ENCODE peak calls at places on chromosomes 16 and 17, in eight cellular contexts. One of them, this sample, is unnamed.

GRCh38 chr16:66741131-66741900 is 10.1 kb downstream of the DYNC1LI2 start:
- DNase-seq in skeletal muscle cell: peak
- DNase-seq in BJ: peak
- DNase-seq in GM06990: no peak
- DNase-seq in small intestine: peak
- DNase-seq in GM23248: peak
- DNase-seq in CD8-positive, alpha-beta memory T cell: no peak
- DNase-seq in left ventricle myocardium inferior: peak
- DNase-seq in this sample: no peak

GRCh38 chr17:40111221-40112128 is 10.3 kb upstream of the MSL1 start:
- DNase-seq in small intestine: peak
- DNase-seq in CD8-positive, alpha-beta memory T cell: peak
- DNase-seq in BJ: no peak
- DNase-seq in GM23248: peak
- DNase-seq in skeletal muscle cell: peak
- DNase-seq in GM06990: peak
- DNase-seq in left ventricle myocardium inferior: peak
- DNase-seq in this sample: peak

GRCh38 chr17:72569193-72569946 is 448.6 kb downstream of the SOX9 start:
- DNase-seq in small intestine: no peak
- DNase-seq in GM06990: no peak
- DNase-seq in CD8-positive, alpha-beta memory T cell: no peak
- DNase-seq in skeletal muscle cell: no peak
- DNase-seq in left ventricle myocardium inferior: no peak
- DNase-seq in GM23248: no peak
- DNase-seq in BJ: no peak
- DNase-seq in this sample: no peak

GRCh38 chr17:13182854-13183253 is 165.0 kb upstream of the ELAC2 start:
- DNase-seq in GM23248: no peak
- DNase-seq in GM06990: no peak
- DNase-seq in CD8-positive, alpha-beta memory T cell: no peak
- DNase-seq in skeletal muscle cell: no peak
- DNase-seq in small intestine: peak
- DNase-seq in left ventricle myocardium inferior: no peak
- DNase-seq in BJ: no peak
- DNase-seq in this sample: no peak

GRCh38 chr17:54967621-54968258 is 714 bp downstream of the COX11 start:
- DNase-seq in small intestine: peak
- DNase-seq in GM23248: peak
- DNase-seq in BJ: no peak
- DNase-seq in skeletal muscle cell: no peak
- DNase-seq in left ventricle myocardium inferior: no peak
- DNase-seq in CD8-positive, alpha-beta memory T cell: no peak
- DNase-seq in GM06990: no peak
- DNase-seq in this sample: no peak

GRCh38 chr17:29585080-29585751 is 4.2 kb downstream of the GIT1 start:
- DNase-seq in GM23248: no peak
- DNase-seq in CD8-positive, alpha-beta memory T cell: peak
- DNase-seq in small intestine: no peak
- DNase-seq in BJ: no peak
- DNase-seq in left ventricle myocardium inferior: no peak
- DNase-seq in GM06990: no peak
- DNase-seq in skeletal muscle cell: no peak
- DNase-seq in this sample: no peak

GRCh38 chr16:75774197-75774596 is 47.9 kb upstream of the CPHXL start:
- DNase-seq in skeletal muscle cell: no peak
- DNase-seq in CD8-positive, alpha-beta memory T cell: no peak
- DNase-seq in GM23248: no peak
- DNase-seq in small intestine: no peak
- DNase-seq in BJ: no peak
- DNase-seq in GM06990: no peak
- DNase-seq in left ventricle myocardium inferior: no peak
- DNase-seq in this sample: no peak

GRCh38 chr16:55691771-55692170 is 36.0 kb downstream of the SLC6A2 start:
- DNase-seq in GM06990: no peak
- DNase-seq in BJ: no peak
- DNase-seq in small intestine: no peak
- DNase-seq in CD8-positive, alpha-beta memory T cell: no peak
- DNase-seq in GM23248: no peak
- DNase-seq in left ventricle myocardium inferior: no peak
- DNase-seq in skeletal muscle cell: no peak
- DNase-seq in this sample: no peak

GRCh38 chr17:50143461-50144176 is 6.9 kb downstream of the PPP1R9B start:
- DNase-seq in GM23248: no peak
- DNase-seq in BJ: no peak
- DNase-seq in GM06990: no peak
- DNase-seq in CD8-positive, alpha-beta memory T cell: no peak
- DNase-seq in left ventricle myocardium inferior: no peak
- DNase-seq in small intestine: no peak
- DNase-seq in skeletal muscle cell: no peak
- DNase-seq in this sample: no peak

GRCh38 chr17:15185625-15185991 is 79.5 kb downstream of the PMP22 start:
- DNase-seq in BJ: peak
- DNase-seq in GM06990: no peak
- DNase-seq in GM23248: peak
- DNase-seq in left ventricle myocardium inferior: no peak
- DNase-seq in small intestine: no peak
- DNase-seq in CD8-positive, alpha-beta memory T cell: no peak
- DNase-seq in skeletal muscle cell: peak
- DNase-seq in this sample: no peak

GRCh38 chr17:81020767-81021497 is 14.0 kb upstream of the BAIAP2 start:
- DNase-seq in BJ: no peak
- DNase-seq in small intestine: peak
- DNase-seq in CD8-positive, alpha-beta memory T cell: no peak
- DNase-seq in GM06990: no peak
- DNase-seq in skeletal muscle cell: no peak
- DNase-seq in left ventricle myocardium inferior: peak
- DNase-seq in GM23248: peak
- DNase-seq in this sample: no peak

GRCh38 chr16:48831081-48831722 is 221.2 kb upstream of the N4BP1 start:
- DNase-seq in left ventricle myocardium inferior: no peak
- DNase-seq in BJ: no peak
- DNase-seq in GM23248: no peak
- DNase-seq in small intestine: no peak
- DNase-seq in GM06990: no peak
- DNase-seq in CD8-positive, alpha-beta memory T cell: no peak
- DNase-seq in skeletal muscle cell: no peak
- DNase-seq in this sample: no peak

GRCh38 chr17:65455972-65456343 is 105.5 kb downstream of the AXIN2 start:
- DNase-seq in BJ: no peak
- DNase-seq in small intestine: peak
- DNase-seq in GM06990: no peak
- DNase-seq in skeletal muscle cell: no peak
- DNase-seq in GM23248: no peak
- DNase-seq in left ventricle myocardium inferior: no peak
- DNase-seq in CD8-positive, alpha-beta memory T cell: peak
- DNase-seq in this sample: no peak

GRCh38 chr16:83994087-83994486 is 26.0 kb downstream of the NECAB2 start:
- DNase-seq in CD8-positive, alpha-beta memory T cell: no peak
- DNase-seq in BJ: peak
- DNase-seq in skeletal muscle cell: peak
- DNase-seq in GM23248: peak
- DNase-seq in GM06990: no peak
- DNase-seq in left ventricle myocardium inferior: no peak
- DNase-seq in small intestine: no peak
- DNase-seq in this sample: no peak

GRCh38 chr17:42536372-42537155 is 523 bp downstream of the NAGLU start:
- DNase-seq in CD8-positive, alpha-beta memory T cell: no peak
- DNase-seq in left ventricle myocardium inferior: peak
- DNase-seq in skeletal muscle cell: peak
- DNase-seq in GM23248: peak
- DNase-seq in GM06990: peak
- DNase-seq in small intestine: peak
- DNase-seq in BJ: no peak
- DNase-seq in this sample: peak

GRCh38 chr17:8121531-8122390 is 2.1 kb downstream of the HES7 start:
- DNase-seq in left ventricle myocardium inferior: no peak
- DNase-seq in GM06990: peak
- DNase-seq in BJ: no peak
- DNase-seq in CD8-positive, alpha-beta memory T cell: peak
- DNase-seq in skeletal muscle cell: no peak
- DNase-seq in small intestine: peak
- DNase-seq in GM23248: peak
- DNase-seq in this sample: peak
- H3K4me3 ChIP-seq in left ventricle myocardium inferior: peak
- H3K4me3 ChIP-seq in GM06990: peak
- H3K4me3 ChIP-seq in BJ: peak
- H3K4me3 ChIP-seq in CD8-positive, alpha-beta memory T cell: peak
- H3K4me3 ChIP-seq in skeletal muscle cell: peak
- H3K4me3 ChIP-seq in small intestine: peak
- H3K4me3 ChIP-seq in GM23248: peak
- H3K4me3 ChIP-seq in this sample: no peak

GRCh38 chr17:78041401-78042179 is 83.1 kb downstream of the TNRC6C start:
- DNase-seq in GM06990: no peak
- DNase-seq in GM23248: peak
- DNase-seq in small intestine: no peak
- DNase-seq in CD8-positive, alpha-beta memory T cell: no peak
- DNase-seq in left ventricle myocardium inferior: no peak
- DNase-seq in BJ: no peak
- DNase-seq in skeletal muscle cell: no peak
- DNase-seq in this sample: no peak
- H3K4me3 ChIP-seq in GM06990: peak
- H3K4me3 ChIP-seq in GM23248: peak
- H3K4me3 ChIP-seq in small intestine: no peak
- H3K4me3 ChIP-seq in CD8-positive, alpha-beta memory T cell: no peak
- H3K4me3 ChIP-seq in left ventricle myocardium inferior: peak
- H3K4me3 ChIP-seq in BJ: peak
- H3K4me3 ChIP-seq in skeletal muscle cell: peak
- H3K4me3 ChIP-seq in this sample: peak

DNA sequence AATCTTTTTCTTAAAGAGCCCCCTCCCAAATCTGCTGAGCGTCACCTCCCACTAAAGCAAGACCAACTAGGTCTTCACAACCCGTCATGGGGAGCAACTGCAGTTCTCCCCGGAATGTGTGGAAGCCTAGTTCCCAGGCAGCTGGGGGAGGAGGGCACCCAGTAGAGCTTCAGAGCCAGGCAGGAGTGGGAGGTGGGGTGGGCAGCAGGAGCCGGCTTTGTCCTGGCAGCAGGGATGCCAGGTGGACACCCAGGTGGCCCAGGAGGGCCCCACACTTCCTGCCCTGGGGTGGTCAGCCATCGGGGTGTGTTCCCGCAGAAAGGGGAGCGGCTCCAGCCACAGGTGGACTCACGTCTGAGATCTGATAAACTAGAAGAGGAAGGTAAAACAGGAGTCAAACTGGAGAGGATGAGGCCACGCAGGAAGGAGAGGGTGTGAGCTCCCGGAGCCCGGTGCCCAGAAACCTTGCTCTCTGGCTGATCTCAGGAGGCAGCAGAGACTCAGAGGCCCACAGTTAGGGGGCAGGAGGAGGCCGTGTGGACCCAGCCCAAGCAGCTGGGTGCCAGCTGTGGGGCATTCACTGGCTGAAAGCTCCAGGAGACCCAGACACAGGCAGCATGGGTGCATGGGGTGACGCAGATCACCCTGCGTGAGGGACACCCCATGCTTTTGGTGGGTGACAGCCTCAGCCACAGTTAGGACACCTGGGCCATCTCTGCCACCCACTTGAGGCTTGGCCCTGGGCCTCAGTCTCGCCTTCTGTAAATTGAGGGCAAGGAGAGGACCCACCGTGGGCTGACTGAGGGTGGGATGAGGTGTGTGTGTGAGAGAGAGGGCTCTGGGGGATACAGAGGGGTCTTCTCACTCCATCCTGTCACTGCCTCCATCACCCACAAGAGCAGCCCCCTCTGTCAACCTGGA is 260.8 kb upstream of the TNRC6C start:
- DNase-seq in GM23248: no peak
- DNase-seq in left ventricle myocardium inferior: no peak
- DNase-seq in BJ: no peak
- DNase-seq in skeletal muscle cell: no peak
- DNase-seq in small intestine: no peak
- DNase-seq in GM06990: no peak
- DNase-seq in CD8-positive, alpha-beta memory T cell: no peak
- DNase-seq in this sample: no peak
- H3K4me3 ChIP-seq in GM23248: no peak
- H3K4me3 ChIP-seq in left ventricle myocardium inferior: no peak
- H3K4me3 ChIP-seq in BJ: no peak
- H3K4me3 ChIP-seq in skeletal muscle cell: no peak
- H3K4me3 ChIP-seq in small intestine: no peak
- H3K4me3 ChIP-seq in GM06990: no peak
- H3K4me3 ChIP-seq in CD8-positive, alpha-beta memory T cell: no peak
- H3K4me3 ChIP-seq in this sample: no peak

GRCh38 chr17:76139261-76139752 is 1.7 kb downstream of the FOXJ1 start:
- DNase-seq in left ventricle myocardium inferior: no peak
- DNase-seq in GM23248: no peak
- DNase-seq in small intestine: no peak
- DNase-seq in GM06990: no peak
- DNase-seq in BJ: no peak
- DNase-seq in CD8-positive, alpha-beta memory T cell: no peak
- DNase-seq in skeletal muscle cell: no peak
- DNase-seq in this sample: no peak

GRCh38 chr17:76139801-76140660 is 1.0 kb downstream of the FOXJ1 start:
- DNase-seq in small intestine: no peak
- DNase-seq in CD8-positive, alpha-beta memory T cell: peak
- DNase-seq in GM23248: peak
- DNase-seq in skeletal muscle cell: no peak
- DNase-seq in left ventricle myocardium inferior: no peak
- DNase-seq in GM06990: peak
- DNase-seq in BJ: no peak
- DNase-seq in this sample: no peak

GRCh38 chr17:76142044-76143041 is 1.3 kb upstream of the FOXJ1 start:
- DNase-seq in GM23248: no peak
- DNase-seq in left ventricle myocardium inferior: no peak
- DNase-seq in skeletal muscle cell: no peak
- DNase-seq in small intestine: no peak
- DNase-seq in GM06990: no peak
- DNase-seq in CD8-positive, alpha-beta memory T cell: no peak
- DNase-seq in BJ: no peak
- DNase-seq in this sample: no peak

GRCh38 chr17:76140661-76141211 is 309 bp downstream of the FOXJ1 start:
- DNase-seq in small intestine: no peak
- DNase-seq in CD8-positive, alpha-beta memory T cell: no peak
- DNase-seq in skeletal muscle cell: no peak
- DNase-seq in GM06990: no peak
- DNase-seq in left ventricle myocardium inferior: no peak
- DNase-seq in BJ: no peak
- DNase-seq in GM23248: no peak
- DNase-seq in this sample: no peak

DNA sequence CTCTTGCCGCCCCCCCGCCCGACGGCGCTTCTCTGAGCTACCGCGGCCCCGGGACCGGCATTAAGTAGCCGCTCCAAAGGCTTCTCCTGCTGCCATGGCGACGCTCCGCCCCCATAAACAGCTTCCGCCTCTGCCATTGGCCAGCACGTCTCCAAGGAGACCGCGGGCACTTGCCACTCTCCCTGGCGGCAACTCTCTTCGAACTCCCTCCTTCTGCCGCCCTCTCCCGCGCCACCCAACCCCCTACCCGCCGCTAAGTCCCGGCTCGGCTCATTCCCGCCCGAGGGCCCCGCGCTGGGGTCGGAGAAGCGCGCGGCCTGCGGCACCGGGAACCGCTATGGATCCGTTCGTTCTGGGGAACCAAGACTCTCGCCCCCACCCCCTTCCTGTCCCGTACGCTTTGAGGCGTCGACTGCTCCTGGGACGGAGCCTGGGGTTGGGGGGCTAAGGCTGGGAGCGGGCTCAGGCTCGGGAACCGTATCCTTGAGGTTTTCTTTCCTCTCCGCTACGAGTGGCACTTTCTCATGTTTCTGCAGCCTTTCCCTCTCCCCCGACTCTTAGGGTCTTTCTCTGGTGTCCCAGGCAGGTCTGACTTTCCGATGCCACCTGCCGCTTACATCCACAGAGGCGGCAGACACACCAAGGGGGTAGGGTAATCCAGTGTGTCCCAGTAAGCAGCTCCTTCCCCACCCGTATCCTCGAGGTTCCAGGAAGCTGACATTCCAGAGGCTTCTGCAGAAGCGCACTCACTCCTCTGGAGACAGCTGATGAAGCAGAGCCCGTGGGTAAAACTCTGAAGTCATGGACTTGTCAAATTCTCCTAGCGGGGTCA is at the start of gene FOXJ1:
- DNase-seq in BJ: peak
- DNase-seq in small intestine: peak
- DNase-seq in GM23248: peak
- DNase-seq in left ventricle myocardium inferior: peak
- DNase-seq in skeletal muscle cell: peak
- DNase-seq in CD8-positive, alpha-beta memory T cell: peak
- DNase-seq in GM06990: peak
- DNase-seq in this sample: peak
- H3K4me3 ChIP-seq in BJ: peak
- H3K4me3 ChIP-seq in small intestine: no peak
- H3K4me3 ChIP-seq in GM23248: peak
- H3K4me3 ChIP-seq in left ventricle myocardium inferior: peak
- H3K4me3 ChIP-seq in skeletal muscle cell: peak
- H3K4me3 ChIP-seq in CD8-positive, alpha-beta memory T cell: peak
- H3K4me3 ChIP-seq in GM06990: peak
- H3K4me3 ChIP-seq in this sample: peak

This sample was measured in CD4-positive, CD25-positive, alpha-beta regulatory T cell.